ENCODE peak calls at places on chromosomes 11 and 22, in five cellular contexts. E is neuronal stem cell, W is IMR-90, L is H9, S is H1. G is an unnamed sample.

GRCh38 chr11:69085490-69086095 is 36.9 kb downstream of the TPCN2 start:
- DNase-seq in E (no peak), W (no peak), L (no peak), S (no peak), G (no peak)

GRCh38 chr22:36360011-36360410 is 27.8 kb downstream of the MYH9 start:
- DNase-seq in E (no peak), W (no peak), L (no peak), S (no peak), G (no peak)

GRCh38 chr11:87778341-87778740 is 396.9 kb downstream of the RAB38 start:
- DNase-seq in E (no peak), W (no peak), L (no peak), S (no peak), G (no peak)

GRCh38 chr11:80393210-80393609 is 952.4 kb upstream of the TENM4 start:
- DNase-seq in E (no peak), W (no peak), L (no peak), S (no peak), G (no peak)

GRCh38 chr22:40426671-40427070 is 56.3 kb downstream of the SGSM3 start:
- DNase-seq in E (no peak), W (peak; percentile 88), L (no peak), S (no peak), G (peak; percentile 53)

GRCh38 chr22:43891360-43892182 is at the start of gene PNPLA5:
- DNase-seq in E (no peak), W (peak; percentile 38), L (peak; percentile 87), S (peak; percentile 86), G (no peak)

GRCh38 chr11:71489311-71490043 is 36.5 kb downstream of the NADSYN1 start:
- DNase-seq in E (no peak), W (peak; percentile 82), L (no peak), S (peak; percentile 33), G (peak; percentile 58)

GRCh38 chr11:9004310-9004945 is 627 bp upstream of the NRIP3 start:
- DNase-seq in E (peak; percentile 43), W (no peak), L (peak; percentile 73), S (peak; percentile 81), G (no peak)

GRCh38 chr22:45917700-45918454 is 59.1 kb downstream of the WNT7B start:
- DNase-seq in E (no peak), W (no peak), L (no peak), S (no peak), G (no peak)

GRCh38 chr11:8066911-8067455 is 14.0 kb upstream of the TUB start:
- DNase-seq in E (no peak), W (no peak), L (no peak), S (peak; percentile 47), G (no peak)

GRCh38 chr11:111557425-111558111 is 17.0 kb downstream of the LAYN start:
- DNase-seq in E (no peak), W (peak; percentile 99), L (no peak), S (no peak), G (peak; percentile 94)

GRCh38 chr22:46352691-46353386 is 17.3 kb downstream of the TRMU start:
- DNase-seq in E (no peak), W (peak; percentile 26), L (peak; percentile 26), S (no peak), G (peak; percentile 18)

GRCh38 chr22:45548441-45548840 is 45.8 kb downstream of the FBLN1 start:
- DNase-seq in E (no peak), W (no peak), L (no peak), S (no peak), G (no peak)

GRCh38 chr11:133239530-133239929 is 292.8 kb downstream of the OPCML start:
- DNase-seq in E (no peak), W (no peak), L (peak; percentile 54), S (no peak), G (no peak)

GRCh38 chr11:7525424-7525823 is 11.6 kb downstream of the PPFIBP2 start:
- DNase-seq in E (no peak), W (no peak), L (no peak), S (no peak), G (no peak)

GRCh38 chr11:72406536-72407507 is 27.5 kb downstream of the CLPB start:
- DNase-seq in E (no peak), W (no peak), L (no peak), S (no peak), G (no peak)

GRCh38 chr11:123434262-123434661 is 4.2 kb downstream of the GRAMD1B start:
- DNase-seq in E (no peak), W (peak; percentile 22), L (peak; percentile 65), S (no peak), G (no peak)

DNA sequence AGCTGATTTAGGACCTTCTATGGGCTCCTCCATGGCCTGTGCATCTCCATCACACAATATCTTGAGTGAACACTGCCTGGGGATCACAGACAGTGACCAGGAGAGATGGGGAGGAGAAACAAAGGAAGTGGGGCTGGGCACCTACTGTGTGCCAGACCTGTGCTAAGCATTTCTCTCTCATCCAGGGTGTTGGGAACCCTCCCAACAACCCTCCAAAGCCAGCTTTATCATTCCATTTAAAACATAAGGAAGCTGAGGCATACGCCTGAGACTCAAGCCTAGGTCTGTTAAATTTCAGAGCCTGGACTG is 130.2 kb downstream of the MN1 start:
- DNase-seq in E (no peak), W (no peak), L (no peak), S (no peak), G (no peak)
- H2BK5ac ChIP-seq in E (peak overlapping the region; percentile 91), W (no peak overlapping the region), L (no peak overlapping the region), S (peak overlapping the region; percentile 96), G (no peak overlapping the region)

DNA sequence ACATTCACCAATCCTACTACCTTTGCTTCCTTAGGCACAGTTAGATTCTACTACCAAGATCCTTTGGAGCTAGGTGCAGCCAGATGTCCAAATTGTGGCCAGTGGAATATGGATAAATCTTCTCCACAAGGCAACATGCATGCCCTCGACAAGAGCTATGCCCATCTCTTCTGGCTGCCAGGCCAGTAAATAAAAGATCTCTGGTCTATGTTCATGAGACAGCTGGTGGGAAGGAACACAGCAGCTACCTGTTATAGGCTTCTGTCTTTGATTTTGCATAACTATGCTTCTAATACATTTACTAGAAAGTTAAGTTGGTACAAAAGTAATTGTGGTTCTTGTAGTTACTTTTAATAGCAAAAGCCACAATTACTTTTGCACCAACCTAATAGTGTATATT is 182.7 kb downstream of the DLG2 start:
- DNase-seq in E (no peak), W (no peak), L (no peak), S (no peak), G (no peak)
- H2BK5ac ChIP-seq in E (no peak overlapping the region), W (no peak overlapping the region), L (no peak overlapping the region), S (no peak overlapping the region), G (no peak overlapping the region)

GRCh38 chr11:37504066-37504611 is 906.1 kb upstream of the RAG2 start:
- DNase-seq in E (peak; percentile 21), W (peak; percentile 90), L (no peak), S (no peak), G (peak; percentile 80)

GRCh38 chr11:37504925-37505324 is 906.9 kb upstream of the RAG2 start:
- DNase-seq in E (no peak), W (peak; percentile 95), L (no peak), S (no peak), G (peak; percentile 73)

GRCh38 chr11:37505406-37505805 is 907.4 kb upstream of the RAG2 start:
- DNase-seq in E (peak; percentile 1), W (no peak), L (no peak), S (no peak), G (no peak)

GRCh38 chr11:37509471-37509870 is 911.4 kb upstream of the RAG2 start:
- DNase-seq in E (no peak), W (no peak), L (no peak), S (no peak), G (no peak)

GRCh38 chr11:37506516-37506915 is 908.5 kb upstream of the RAG2 start:
- DNase-seq in E (no peak), W (no peak), L (no peak), S (no peak), G (no peak)
- H2BK5ac ChIP-seq in E (no peak overlapping the region), W (no peak overlapping the region), L (no peak overlapping the region), S (no peak overlapping the region), G (no peak overlapping the region)

GRCh38 chr11:57308426-57309060 is 16.2 kb downstream of the TNKS1BP1 start:
- DNase-seq in E (no peak), W (no peak), L (no peak), S (no peak), G (no peak)

GRCh38 chr11:57310630-57311086 is 14.1 kb downstream of the TNKS1BP1 start:
- DNase-seq in E (no peak), W (peak; percentile 27), L (no peak), S (no peak), G (no peak)

GRCh38 chr11:57309106-57310059 is 15.4 kb downstream of the TNKS1BP1 start:
- DNase-seq in E (no peak), W (no peak), L (no peak), S (no peak), G (no peak)

GRCh38 chr11:57311109-57311936 is 13.4 kb downstream of the TNKS1BP1 start:
- DNase-seq in E (peak; percentile 75), W (peak; percentile 97), L (peak; percentile 98), S (peak; percentile 94), G (peak; percentile 97)

GRCh38 chr11:57310091-57310490 is 14.7 kb downstream of the TNKS1BP1 start:
- DNase-seq in E (no peak), W (no peak), L (no peak), S (no peak), G (no peak)
- H2BK5ac ChIP-seq in E (no peak overlapping the region), W (peak overlapping the region; percentile 87), L (no peak overlapping the region), S (no peak overlapping the region), G (no peak overlapping the region)